ENCODE peak calls at places on chromosome 7, in eight cellular contexts. C is heart right ventricle, K is Peyer's patch, T is T-helper 17 cell, B is cardiac muscle cell, X is mesenchymal stem cell, P is lower lobe of right lung, U is adipocyte. A is an unnamed sample. For H3K9me3, the result is how much of the 10 kb centered on the place peaks cover.

GRCh38 chr7:117259626-117260025 is 63.2 kb downstream of the WNT2 start:
- DNase-seq in K (no peak), X (peak), C (no peak), B (no peak), P (no peak), U (peak), T (no peak), A (no peak)

GRCh38 chr7:112495156-112495788 is 14.5 kb downstream of the LSMEM1 start:
- DNase-seq in B (no peak), U (no peak), T (no peak), C (no peak), P (no peak), K (no peak), X (no peak), A (no peak)

GRCh38 chr7:108650487-108650886 is 80.8 kb downstream of the DNAJB9 start:
- DNase-seq in T (no peak), C (no peak), B (no peak), X (no peak), P (no peak), U (peak), K (no peak), A (peak)

GRCh38 chr7:38507379-38507778 is 123.8 kb downstream of the AMPH start:
- DNase-seq in X (no peak), P (no peak), T (no peak), K (no peak), C (no peak), B (no peak), U (peak), A (no peak)

GRCh38 chr7:51645707-51646298 is 329.2 kb upstream of the COBL start:
- DNase-seq in K (no peak), P (no peak), B (no peak), U (no peak), X (no peak), T (no peak), C (no peak), A (no peak)

GRCh38 chr7:25495342-25495855 is 267.1 kb upstream of the NPVF start:
- DNase-seq in U (no peak), K (no peak), B (peak), C (peak), T (no peak), X (no peak), P (no peak), A (no peak)

GRCh38 chr7:70797109-70797514 is 334.8 kb upstream of the GALNT17 start:
- DNase-seq in T (no peak), K (no peak), C (no peak), U (no peak), P (no peak), X (no peak), B (peak), A (no peak)

GRCh38 chr7:85748861-85749260 is 562.0 kb upstream of the SEMA3D start:
- DNase-seq in U (no peak), C (no peak), B (no peak), P (no peak), K (no peak), T (no peak), X (no peak), A (no peak)

GRCh38 chr7:270351-270983 is 19.5 kb upstream of the FOXL3 start:
- DNase-seq in B (no peak), X (no peak), U (no peak), T (no peak), K (no peak), P (peak), C (no peak), A (no peak)

GRCh38 chr7:64879097-64879730 is 23.9 kb upstream of the ZNF273 start:
- DNase-seq in T (no peak), B (no peak), U (no peak), K (no peak), X (no peak), C (no peak), P (no peak), A (no peak)

GRCh38 chr7:159040912-159041711 is 103.6 kb downstream of the VIPR2 start:
- DNase-seq in C (no peak), K (no peak), T (no peak), X (no peak), P (no peak), B (no peak), U (no peak), A (no peak)

GRCh38 chr7:50349963-50350944 is 45.7 kb downstream of the IKZF1 start:
- DNase-seq in U (no peak), P (no peak), B (no peak), T (peak), K (peak), C (no peak), X (no peak), A (peak)

GRCh38 chr7:82428186-82428961 is 15.2 kb downstream of the CACNA2D1 start:
- DNase-seq in X (peak), P (no peak), B (no peak), K (no peak), C (no peak), T (no peak), U (peak), A (no peak)

GRCh38 chr7:133815677-133816210 is 311.4 kb upstream of the LRGUK start:
- DNase-seq in X (peak), U (no peak), K (no peak), C (no peak), T (no peak), B (no peak), P (no peak), A (no peak)

GRCh38 chr7:142773230-142773629 is 2.5 kb downstream of the PRSS2 start:
- DNase-seq in B (no peak), P (no peak), K (no peak), C (no peak), X (no peak), U (no peak), T (no peak), A (no peak)

GRCh38 chr7:22726849-22727792 is at the start of gene IL6:
- DNase-seq in X (peak), U (peak), T (no peak), B (peak), K (peak), C (peak), P (peak), A (peak)

GRCh38 chr7:148916186-148916585 is 32.1 kb upstream of the EZH2 start:
- DNase-seq in X (peak), P (no peak), C (no peak), T (no peak), B (no peak), K (no peak), U (peak), A (peak)

GRCh38 chr7:2072042-2072441 is 160.7 kb downstream of the MAD1L1 start:
- DNase-seq in T (no peak), X (no peak), U (no peak), C (no peak), K (peak), B (no peak), P (no peak), A (no peak)

GRCh38 chr7:72406820-72407403 is 5.2 kb downstream of the CALN1 start:
- DNase-seq in C (no peak), P (no peak), T (no peak), U (no peak), K (no peak), X (no peak), B (no peak), A (no peak)

GRCh38 chr7:100210803-100211202 is 8.9 kb upstream of the PVRIG start:
- DNase-seq in T (no peak), C (no peak), U (no peak), K (no peak), B (no peak), P (no peak), X (no peak), A (no peak)

GRCh38 chr7:66522518-66522917 is 106.2 kb upstream of the KCTD7 start:
- DNase-seq in X (no peak), U (peak), P (no peak), T (no peak), K (no peak), C (no peak), B (no peak), A (no peak)

GRCh38 chr7:122412441-122412840 is 107.9 kb upstream of the FEZF1 start:
- DNase-seq in T (no peak), U (peak), P (no peak), C (no peak), K (no peak), B (no peak), X (no peak), A (no peak)

GRCh38 chr7:117010375-117011133 is 57.3 kb downstream of the ST7 start:
- DNase-seq in B (no peak), X (no peak), P (no peak), K (no peak), T (no peak), C (no peak), U (no peak), A (no peak)

GRCh38 chr7:44176486-44176885 is 12.8 kb downstream of the GCK start:
- DNase-seq in X (no peak), B (no peak), K (no peak), U (no peak), T (no peak), C (no peak), P (no peak), A (no peak)

GRCh38 chr7:149140784-149141183 is 6.5 kb upstream of the ZNF398 start:
- DNase-seq in T (no peak), X (peak), C (no peak), U (no peak), K (no peak), B (no peak), P (no peak), A (no peak)

GRCh38 chr7:37441405-37441797 is 7.3 kb downstream of the ELMO1 start:
- DNase-seq in U (no peak), C (no peak), T (no peak), B (no peak), P (no peak), X (no peak), K (no peak), A (no peak)

GRCh38 chr7:24788956-24789576 is 31.8 kb upstream of the GSDME start:
- DNase-seq in C (no peak), X (no peak), U (no peak), K (no peak), B (no peak), P (no peak), T (no peak), A (no peak)

GRCh38 chr7:138890782-138891445 is 90.3 kb downstream of the KIAA1549 start:
- DNase-seq in C (no peak), T (no peak), K (no peak), P (no peak), X (peak), B (peak), U (peak), A (no peak)

GRCh38 chr7:371779-372545 is 82.0 kb downstream of the FOXL3 start:
- DNase-seq in T (no peak), B (no peak), U (no peak), C (no peak), K (no peak), P (no peak), X (no peak), A (no peak)

GRCh38 chr7:12570529-12571461 is at the start of gene SCIN:
- DNase-seq in C (no peak), K (no peak), X (peak), U (peak), P (peak), T (no peak), B (peak), A (peak)

GRCh38 chr7:51188987-51189386 is 127.6 kb downstream of the COBL start:
- DNase-seq in U (no peak), B (no peak), K (no peak), X (no peak), T (no peak), C (no peak), P (no peak), A (no peak)

GRCh38 chr7:110130669-110131068 is 960.3 kb upstream of the LRRN3 start:
- DNase-seq in P (no peak), B (no peak), X (no peak), T (no peak), U (peak), C (no peak), K (no peak), A (no peak)

GRCh38 chr7:105652359-105652993 is 71.2 kb upstream of the EFCAB10 start:
- DNase-seq in T (peak), P (peak), X (peak), U (peak), B (peak), C (peak), K (peak), A (peak)

GRCh38 chr7:46811529-46811928 is 770.4 kb downstream of the TNS3 start:
- DNase-seq in X (peak), C (peak), U (peak), B (no peak), P (no peak), T (no peak), K (no peak), A (peak)

GRCh38 chr7:11760372-11760771 is 71.6 kb downstream of the THSD7A start:
- DNase-seq in U (peak), K (no peak), T (no peak), B (no peak), X (no peak), P (no peak), C (no peak), A (no peak)

GRCh38 chr7:4882169-4882741 is 1.3 kb downstream of the RADIL start:
- DNase-seq in C (peak), B (peak), K (no peak), T (no peak), P (peak), X (peak), U (peak), A (peak)

GRCh38 chr7:20642171-20642570 is 26.7 kb downstream of the ABCB5 start:
- DNase-seq in K (no peak), X (peak), U (no peak), C (no peak), B (no peak), P (no peak), T (no peak), A (no peak)

GRCh38 chr7:103729026-103729425 is 260.4 kb downstream of the RELN start:
- DNase-seq in B (no peak), K (no peak), C (no peak), T (no peak), U (no peak), P (no peak), X (no peak), A (no peak)
- H3K9me3 ChIP-seq in B (under half), K (under half), C (under half), T (under half), U (under half), P (under half), X (under half), A (under half)

DNA sequence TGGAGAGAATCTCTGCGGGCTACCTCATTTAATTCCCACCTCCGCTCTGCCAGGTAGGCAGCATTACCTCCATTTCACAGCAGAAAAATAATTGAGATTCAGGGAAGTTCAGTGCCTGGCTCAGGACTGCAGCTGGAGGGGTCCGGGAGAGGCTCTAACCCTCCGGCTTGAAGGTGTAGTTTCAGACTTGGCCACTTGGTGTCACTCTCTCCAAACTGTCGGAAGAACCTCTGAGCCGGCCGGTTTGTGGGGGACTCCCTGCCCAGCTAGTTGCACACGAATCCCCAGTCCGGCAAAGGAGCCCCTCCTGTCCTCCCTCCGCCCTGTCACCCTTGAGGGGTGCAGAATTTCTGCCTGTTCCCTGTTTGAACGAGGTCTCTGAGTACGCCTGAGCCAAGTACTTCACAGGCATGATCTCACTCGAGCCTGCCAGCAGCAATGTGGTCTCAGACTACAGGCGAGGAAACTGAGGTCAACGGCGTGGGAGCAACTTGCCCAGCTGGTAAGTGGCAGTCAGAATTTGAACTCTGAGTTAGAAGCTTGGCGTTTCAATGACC is 144.7 kb upstream of the ZNF716 start:
- DNase-seq in P (no peak), C (no peak), T (no peak), U (no peak), B (no peak), K (no peak), X (no peak), A (no peak)
- H3K9me3 ChIP-seq in P (under half), C (half or more), T (under half), U (under half), B (under half), K (under half), X (under half), A (under half)

GRCh38 chr7:54080525-54080924 is 461.6 kb upstream of the VSTM2A start:
- DNase-seq in T (no peak), C (no peak), B (no peak), X (no peak), P (no peak), K (no peak), U (no peak), A (no peak)
- H3K9me3 ChIP-seq in T (under half), C (under half), B (under half), X (under half), P (under half), K (under half), U (under half), A (under half)

GRCh38 chr7:157753713-157754415 is 417.1 kb downstream of the DNAJB6 start:
- DNase-seq in T (no peak), K (no peak), C (no peak), U (no peak), P (no peak), X (no peak), B (no peak), A (no peak)
- H3K9me3 ChIP-seq in T (under half), K (under half), C (under half), U (under half), P (under half), X (under half), B (under half), A (under half)

GRCh38 chr7:157977306-157977705 is 610.3 kb downstream of the PTPRN2 start:
- DNase-seq in T (no peak), P (no peak), B (no peak), K (no peak), C (no peak), U (no peak), X (no peak), A (no peak)

GRCh38 chr7:157973971-157974677 is 613.5 kb downstream of the PTPRN2 start:
- DNase-seq in X (peak), P (no peak), C (no peak), U (no peak), B (no peak), T (no peak), K (no peak), A (no peak)

GRCh38 chr7:157974678-157975230 is 612.9 kb downstream of the PTPRN2 start:
- DNase-seq in C (no peak), U (no peak), X (no peak), K (no peak), B (no peak), P (no peak), T (no peak), A (no peak)

GRCh38 chr7:157976406-157976805 is 611.2 kb downstream of the PTPRN2 start:
- DNase-seq in K (no peak), X (no peak), C (no peak), T (no peak), U (no peak), P (no peak), B (no peak), A (no peak)

DNA sequence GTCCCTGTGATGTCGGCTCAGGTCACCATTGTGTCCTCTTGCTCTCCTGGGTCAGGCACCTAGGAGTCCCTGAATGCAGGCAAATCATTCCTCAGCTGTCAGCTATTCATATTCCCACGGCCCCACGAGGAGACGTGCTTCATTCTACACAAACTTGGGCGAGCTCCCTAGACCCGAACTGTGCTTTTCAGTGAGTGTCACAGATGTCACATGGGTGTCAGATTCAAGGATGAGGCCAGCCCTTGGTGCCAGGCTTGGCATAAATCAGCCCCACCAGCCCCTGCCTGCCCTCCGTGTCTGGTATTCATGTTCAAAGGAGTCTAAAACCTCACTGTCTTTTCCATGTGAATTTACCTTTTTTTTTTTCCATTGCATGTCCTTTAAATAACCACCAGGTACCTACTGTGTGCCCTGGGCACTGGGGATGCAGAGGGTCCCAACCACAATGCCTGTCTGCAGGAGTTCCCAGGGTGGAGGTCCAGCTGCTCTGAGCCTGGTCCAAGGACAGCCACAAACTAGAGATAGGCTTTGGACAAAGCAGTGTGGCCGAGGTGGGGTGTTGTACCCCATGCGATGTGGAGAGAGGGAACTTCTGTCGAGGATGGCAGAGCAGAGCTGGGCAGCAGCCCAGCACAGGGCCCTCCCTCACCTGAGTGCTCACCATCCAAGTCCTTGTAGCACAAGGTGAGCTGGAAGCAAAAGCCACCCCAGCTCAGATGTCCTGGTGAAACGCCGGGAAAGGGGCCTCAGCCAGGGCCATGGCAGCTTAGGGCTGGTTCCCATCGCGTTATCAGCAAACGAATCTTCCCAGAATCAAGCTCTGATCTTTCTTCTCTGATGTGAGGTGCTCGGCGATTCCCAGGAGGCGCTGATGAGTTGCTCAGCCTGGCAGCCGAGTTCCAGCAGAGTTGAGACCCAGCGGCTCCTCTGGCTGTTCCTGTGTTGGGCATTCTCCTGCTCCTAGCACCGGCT is 611.9 kb downstream of the PTPRN2 start:
- DNase-seq in P (no peak), C (no peak), X (no peak), B (no peak), K (no peak), T (no peak), U (no peak), A (no peak)
- H3K9me3 ChIP-seq in P (under half), C (under half), X (under half), B (under half), K (under half), T (under half), U (under half), A (under half)

DNA sequence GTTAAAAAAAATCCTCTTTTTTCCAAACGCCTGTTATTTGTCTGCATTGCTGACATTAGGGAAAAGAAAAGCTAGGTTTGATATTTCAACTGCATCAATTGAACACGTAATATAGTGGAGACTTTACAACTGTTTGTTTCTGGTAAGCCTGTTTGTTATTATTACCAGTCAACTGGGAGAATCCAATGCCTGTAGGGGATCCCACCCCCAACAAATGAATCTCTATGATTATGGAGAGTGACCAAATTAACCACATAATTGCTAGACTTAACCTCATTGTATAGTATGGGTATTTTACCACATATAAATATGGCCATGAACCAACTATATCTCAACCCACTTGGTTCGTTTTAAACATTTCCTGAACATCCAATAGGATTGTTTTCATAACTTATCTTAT is 216.1 kb downstream of the TWIST1 start:
- DNase-seq in C (no peak), X (no peak), U (no peak), K (no peak), P (no peak), B (no peak), T (no peak), A (no peak)
- H3K9me3 ChIP-seq in C (under half), X (under half), U (under half), K (under half), P (under half), B (under half), T (under half), A (under half)

GRCh38 chr7:35258125-35258890 is 4.4 kb upstream of the TBX20 start:
- DNase-seq in B (no peak), X (no peak), T (no peak), K (no peak), U (no peak), P (no peak), C (no peak), A (no peak)

GRCh38 chr7:35259555-35259954 is 5.7 kb upstream of the TBX20 start:
- DNase-seq in X (peak), C (no peak), T (no peak), P (no peak), K (no peak), B (no peak), U (no peak), A (no peak)

GRCh38 chr7:35255909-35256876 is 2.3 kb upstream of the TBX20 start:
- DNase-seq in B (peak), K (no peak), U (no peak), C (no peak), X (no peak), P (no peak), T (no peak), A (no peak)

GRCh38 chr7:35258891-35259537 is 5.1 kb upstream of the TBX20 start:
- DNase-seq in C (no peak), K (no peak), U (no peak), X (no peak), P (no peak), B (no peak), T (no peak), A (no peak)

GRCh38 chr7:35257251-35258124 is 3.6 kb upstream of the TBX20 start:
- DNase-seq in T (no peak), K (no peak), C (no peak), U (no peak), P (no peak), B (peak), X (no peak), A (no peak)
- H3K9me3 ChIP-seq in T (under half), K (under half), C (under half), U (under half), P (under half), B (under half), X (under half), A (under half)

GRCh38 chr7:6680146-6680545 is 26.6 kb downstream of the ZNF12 start:
- DNase-seq in U (no peak), T (no peak), C (no peak), B (no peak), K (no peak), P (no peak), X (no peak), A (no peak)
- H3K9me3 ChIP-seq in U (half or more), T (under half), C (half or more), B (under half), K (half or more), P (half or more), X (half or more), A (under half)

A was measured in MG63.